ENCODE peak calls at places on chromosomes 5 and 9, in five cellular contexts. E is Peyer's patch; T is dorsolateral prefrontal cortex; P is CD8-positive, alpha-beta T cell; I is cardiac muscle cell. O is an unnamed sample.

GRCh38 chr9:107948601-107949000 is 459.0 kb upstream of the KLF4 start:
- DNase-seq in E (no peak), T (no peak), P (no peak), I (no peak), O (no peak)

GRCh38 chr5:1255081-1255561 is 29.9 kb downstream of the SLC6A18 start:
- DNase-seq in E (peak; percentile 26), T (no peak), P (peak; percentile 48), I (no peak), O (no peak)

GRCh38 chr5:9686211-9686610 is 56.1 kb upstream of the TAS2R1 start:
- DNase-seq in E (no peak), T (no peak), P (no peak), I (peak; percentile 50), O (no peak)

GRCh38 chr9:111148994-111149759 is 110.9 kb upstream of the LPAR1 start:
- DNase-seq in E (no peak), T (no peak), P (no peak), I (peak; percentile 15), O (no peak)

GRCh38 chr5:42586625-42587024 is 163.4 kb downstream of the GHR start:
- DNase-seq in E (no peak), T (no peak), P (no peak), I (peak; percentile 38), O (no peak)

GRCh38 chr9:128321879-128322341 is 337 bp downstream of the TRUB2 start:
- DNase-seq in E (no peak), T (no peak), P (no peak), I (no peak), O (no peak)

GRCh38 chr9:95780121-95780520 is 95.4 kb upstream of the ERCC6L2 start:
- DNase-seq in E (no peak), T (no peak), P (no peak), I (no peak), O (no peak)

GRCh38 chr5:38613992-38614836 is 57.8 kb upstream of the LIFR start:
- DNase-seq in E (no peak), T (no peak), P (no peak), I (no peak), O (no peak)

GRCh38 chr5:174542466-174542865 is 181.9 kb upstream of the MSX2 start:
- DNase-seq in E (no peak), T (no peak), P (no peak), I (no peak), O (no peak)

GRCh38 chr5:134427540-134428041 is 15.9 kb upstream of the CDKN2AIPNL start:
- DNase-seq in E (no peak), T (no peak), P (no peak), I (no peak), O (no peak)

GRCh38 chr5:148374693-148375360 is 8.9 kb upstream of the FBXO38 start:
- DNase-seq in E (no peak), T (no peak), P (peak; percentile 5), I (peak; percentile 89), O (no peak)

GRCh38 chr9:105053209-105053652 is 125.3 kb upstream of the ABCA1 start:
- DNase-seq in E (no peak), T (no peak), P (no peak), I (peak; percentile 87), O (peak; percentile 22)

GRCh38 chr9:78297672-78297961 is 692 bp downstream of the PSAT1 start:
- DNase-seq in E (no peak), T (no peak), P (no peak), I (peak; percentile 27), O (no peak)

GRCh38 chr9:78296893-78297671 is at the start of gene PSAT1:
- DNase-seq in E (peak; percentile 78), T (peak; percentile 90), P (peak; percentile 78), I (peak; percentile 98), O (peak; percentile 86)

GRCh38 chr9:78296208-78296892 is 575 bp upstream of the PSAT1 start:
- DNase-seq in E (no peak), T (peak; percentile 53), P (no peak), I (peak; percentile 76), O (no peak)

GRCh38 chr9:78300209-78300608 is 3.3 kb downstream of the PSAT1 start:
- DNase-seq in E (no peak), T (no peak), P (no peak), I (no peak), O (no peak)

GRCh38 chr9:78298046-78298511 is 1.2 kb downstream of the PSAT1 start:
- DNase-seq in E (no peak), T (peak; percentile 47), P (no peak), I (peak; percentile 39), O (no peak)
- H3K4me3 ChIP-seq in E (peak overlapping the region; percentile 60), T (peak overlapping the region; percentile 72), P (peak overlapping the region; percentile 99), I (peak overlapping the region; percentile 72), O (peak overlapping the region; percentile 75)

DNA sequence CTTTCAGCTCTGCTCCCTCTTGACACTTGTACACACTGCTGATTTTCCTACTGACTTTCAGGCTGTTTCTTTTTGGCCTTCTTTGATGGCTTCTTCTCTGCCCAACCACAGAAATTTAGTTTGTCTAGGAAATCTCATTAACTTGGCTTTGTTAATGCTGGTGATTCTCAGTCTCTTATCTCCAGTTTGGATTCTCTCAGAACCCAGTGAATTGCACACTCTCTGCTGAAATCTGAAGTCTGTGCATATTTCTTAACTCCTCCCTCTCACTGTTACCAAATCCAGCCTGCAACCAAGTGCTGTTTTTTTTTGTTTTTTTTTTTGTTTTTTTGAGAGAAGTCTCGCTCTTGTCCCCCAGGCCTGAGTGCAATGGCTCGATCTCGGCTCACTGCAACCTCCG is 117.2 kb downstream of the CDC42SE2 start:
- DNase-seq in E (no peak), T (no peak), P (no peak), I (peak; percentile 84), O (no peak)
- H3K27ac ChIP-seq in E (no peak overlapping the region), T (peak overlapping the region; percentile 77), P (peak overlapping the region; percentile 94), I (no peak overlapping the region), O (no peak overlapping the region)

DNA sequence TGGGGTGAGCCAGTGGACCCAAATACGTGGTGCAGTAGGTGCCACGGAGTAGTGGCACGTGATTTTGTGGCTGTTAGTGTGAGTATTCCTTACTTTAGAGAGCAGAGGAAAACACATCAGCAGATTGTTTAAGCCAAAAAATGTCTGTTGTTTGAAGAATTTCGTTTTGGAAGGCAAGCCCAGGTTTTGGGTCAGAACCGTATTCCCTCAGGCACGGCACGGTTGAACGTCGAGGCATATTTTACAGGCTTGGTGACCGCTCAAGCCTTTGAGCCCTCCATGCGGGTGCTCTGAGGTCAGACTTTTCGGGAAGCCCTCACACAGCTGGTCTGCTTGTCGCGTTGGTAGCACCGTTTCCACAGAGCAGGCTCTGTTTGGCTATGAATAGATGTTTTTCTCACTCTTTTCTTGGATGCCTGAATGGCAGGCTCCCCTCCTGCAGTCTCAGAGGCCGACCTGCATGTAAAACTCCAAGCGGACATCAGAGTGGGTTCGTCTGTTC is 27.2 kb downstream of the NEK6 start:
- DNase-seq in E (no peak), T (no peak), P (no peak), I (peak; percentile 64), O (peak; percentile 90)
- TF ChIP-seq CTCF in E (no peak), T (no peak), P (no peak), I (no peak), O (no peak)

DNA sequence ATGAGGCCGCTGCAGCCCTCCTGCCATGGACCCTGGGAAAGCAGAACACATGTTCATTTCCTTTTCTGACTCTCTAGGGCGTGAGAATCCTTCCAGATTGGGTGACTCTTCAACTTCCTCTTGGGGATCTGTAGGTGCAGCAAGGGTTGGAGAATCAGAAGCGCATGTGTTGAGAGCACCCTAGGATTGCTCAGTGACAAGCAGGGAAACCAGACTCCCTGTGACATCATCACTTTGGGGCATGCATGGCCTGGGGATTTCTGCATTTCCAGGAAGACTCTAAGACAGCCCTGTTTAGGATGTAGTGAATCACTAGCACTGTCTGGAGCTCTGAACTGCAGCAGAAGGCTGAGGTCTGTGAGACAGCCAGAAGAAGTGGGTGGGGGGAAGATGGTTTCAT is 15.1 kb upstream of the LCP2 start:
- DNase-seq in E (no peak), T (no peak), P (peak; percentile 61), I (peak; percentile 61), O (no peak)
- H3K4me3 ChIP-seq in E (no peak overlapping the region), T (no peak overlapping the region), P (no peak overlapping the region), I (no peak overlapping the region), O (no peak overlapping the region)

GRCh38 chr9:131402073-131402472 is 8.2 kb downstream of the PRRC2B start:
- DNase-seq in E (no peak), T (no peak), P (no peak), I (no peak), O (no peak)
- H3K27ac ChIP-seq in E (peak overlapping the region; percentile 59), T (peak overlapping the region; percentile 84), P (no peak overlapping the region), I (peak overlapping the region; percentile 47), O (peak overlapping the region; percentile 71)

GRCh38 chr5:67318746-67319145 is 122.1 kb upstream of the CD180 start:
- DNase-seq in E (no peak), T (no peak), P (no peak), I (no peak), O (no peak)

GRCh38 chr5:67319935-67320725 is 123.5 kb upstream of the CD180 start:
- DNase-seq in E (no peak), T (no peak), P (no peak), I (no peak), O (no peak)

GRCh38 chr5:67311208-67311607 is 114.6 kb upstream of the CD180 start:
- DNase-seq in E (no peak), T (no peak), P (no peak), I (no peak), O (no peak)

GRCh38 chr5:67315082-67315801 is 118.6 kb upstream of the CD180 start:
- DNase-seq in E (no peak), T (peak; percentile 74), P (no peak), I (peak; percentile 66), O (no peak)

GRCh38 chr5:67315802-67316103 is 119.2 kb upstream of the CD180 start:
- DNase-seq in E (no peak), T (no peak), P (no peak), I (no peak), O (no peak)
- TF ChIP-seq CTCF in E (no peak), T (no peak), P (no peak), I (no peak), O (no peak)

GRCh38 chr5:107469064-107469463 is 201.7 kb downstream of the EFNA5 start:
- DNase-seq in E (no peak), T (no peak), P (no peak), I (peak; percentile 27), O (no peak)

GRCh38 chr5:107472620-107473064 is 198.1 kb downstream of the EFNA5 start:
- DNase-seq in E (no peak), T (no peak), P (no peak), I (no peak), O (no peak)

GRCh38 chr5:107469485-107469884 is 201.3 kb downstream of the EFNA5 start:
- DNase-seq in E (no peak), T (no peak), P (no peak), I (peak; percentile 92), O (no peak)

GRCh38 chr5:107468286-107468685 is 202.5 kb downstream of the EFNA5 start:
- DNase-seq in E (no peak), T (no peak), P (no peak), I (no peak), O (no peak)

GRCh38 chr5:107470007-107470582 is 200.6 kb downstream of the EFNA5 start:
- DNase-seq in E (no peak), T (no peak), P (no peak), I (no peak), O (no peak)
- H3K4me3 ChIP-seq in E (no peak overlapping the region), T (no peak overlapping the region), P (no peak overlapping the region), I (no peak overlapping the region), O (no peak overlapping the region)

GRCh38 chr9:134642385-134643181 is 980 bp downstream of the COL5A1 start:
- DNase-seq in E (no peak), T (no peak), P (no peak), I (peak; percentile 91), O (peak; percentile 85)
- H3K27ac ChIP-seq in E (peak overlapping the region; percentile 89), T (no peak overlapping the region), P (no peak overlapping the region), I (no peak overlapping the region), O (peak overlapping the region; percentile 94)

O was measured in coronary artery.